ENCODE peak calls at places on chromosomes 16 and 17, in six cellular contexts. K is Right ventricle myocardium superior; U is HAP-1; A is effector CD4-positive, alpha-beta T cell; G is CMK; J is COR-L47. N is an unnamed sample.

GRCh38 chr16:67932462-67932840 is 789 bp upstream of the CTRL start:
- DNase-seq in K (no peak), U (no peak), A (no peak), G (no peak), J (no peak), N (no peak)

GRCh38 chr17:34474706-34475105 is 104.7 kb upstream of the TMEM132E start:
- DNase-seq in K (no peak), U (no peak), A (no peak), G (no peak), J (no peak), N (no peak)

GRCh38 chr17:14826361-14826760 is 438.8 kb downstream of the PMP22 start:
- DNase-seq in K (no peak), U (no peak), A (no peak), G (no peak), J (no peak), N (no peak)

GRCh38 chr17:66275651-66276050 is 26.8 kb upstream of the PRKCA start:
- DNase-seq in K (no peak), U (no peak), A (no peak), G (no peak), J (no peak), N (no peak)

GRCh38 chr17:41678411-41678906 is 10.2 kb upstream of the EIF1 start:
- DNase-seq in K (no peak), U (no peak), A (no peak), G (no peak), J (no peak), N (no peak)

GRCh38 chr17:6328279-6328678 is 106.6 kb downstream of the AIPL1 start:
- DNase-seq in K (no peak), U (no peak), A (no peak), G (no peak), J (no peak), N (no peak)

GRCh38 chr17:74340470-74341023 is 14.5 kb downstream of the KIF19 start:
- DNase-seq in K (no peak), U (no peak), A (no peak), G (no peak), J (no peak), N (no peak)

GRCh38 chr16:66711581-66711980 is 15.0 kb upstream of the CMTM4 start:
- DNase-seq in K (no peak), U (no peak), A (no peak), G (no peak), J (no peak), N (no peak)

GRCh38 chr17:4017377-4017776 is 53.1 kb upstream of the ATP2A3 start:
- DNase-seq in K (no peak), U (no peak), A (no peak), G (no peak), J (no peak), N (no peak)

GRCh38 chr17:57637668-57638010 is 107.5 kb downstream of the CCDC182 start:
- DNase-seq in K (no peak), U (no peak), A (no peak), G (no peak), J (no peak), N (no peak)

GRCh38 chr17:46831573-46832305 is 13.2 kb upstream of the WNT3 start:
- DNase-seq in K (no peak), U (no peak), A (no peak), G (no peak), J (no peak), N (no peak)

GRCh38 chr16:64440421-64440831 is 681.4 kb downstream of the CDH11 start:
- DNase-seq in K (no peak), U (no peak), A (no peak), G (no peak), J (no peak), N (peak)

GRCh38 chr17:40915199-40915661 is 22.2 kb downstream of the KRT23 start:
- DNase-seq in K (no peak), U (no peak), A (no peak), G (no peak), J (no peak), N (no peak)

GRCh38 chr16:89922477-89922883 is 662 bp upstream of the TUBB3 start:
- DNase-seq in K (peak), U (peak), A (no peak), G (no peak), J (peak), N (peak)

GRCh38 chr17:69609495-69610315 is 195.2 kb downstream of the MAP2K6 start:
- DNase-seq in K (no peak), U (no peak), A (no peak), G (no peak), J (no peak), N (no peak)

GRCh38 chr16:51154271-51155171 is 3.5 kb upstream of the SALL1 start:
- DNase-seq in K (no peak), U (no peak), A (no peak), G (no peak), J (no peak), N (peak)

GRCh38 chr16:15607700-15608396 is 35.1 kb downstream of the MARF1 start:
- DNase-seq in K (peak), U (no peak), A (no peak), G (no peak), J (no peak), N (peak)

GRCh38 chr16:229731-230281 is 557 bp upstream of the LUC7L start:
- DNase-seq in K (no peak), U (no peak), A (no peak), G (no peak), J (no peak), N (no peak)

GRCh38 chr17:76266244-76266938 is 1.2 kb downstream of the UBALD2 start:
- DNase-seq in K (no peak), U (no peak), A (no peak), G (peak), J (no peak), N (no peak)

GRCh38 chr16:21194771-21195301 is 16.5 kb downstream of the ZP2 start:
- DNase-seq in K (no peak), U (no peak), A (no peak), G (no peak), J (no peak), N (no peak)

GRCh38 chr16:65788434-65789147 is 577.9 kb upstream of the CDH5 start:
- DNase-seq in K (no peak), U (no peak), A (no peak), G (no peak), J (no peak), N (no peak)

GRCh38 chr16:9134739-9135138 is 43.3 kb downstream of the HAPSTR1 start:
- DNase-seq in K (peak), U (no peak), A (peak), G (no peak), J (peak), N (no peak)